ENCODE peak calls at places on chromosomes 2 and 18, in seven cellular contexts. I is mucosa of gallbladder; R is Kasumi-1; T is NCI-H1092 treated with DMSO at 0.1 percent for 48 hours; M is endodermal cell; K is stimulated activated CD4-positive, alpha-beta T cell treated with anti-CD3 and anti-CD28 coated beads, Interleukin-12 subunit alpha, Interleukin-12 subunit beta, amount 100 ng/mL, for 4 hours; D is LoVo. N is an unnamed sample.

GRCh38 chr2:165032559-165032958 is 77.2 kb upstream of the SLC38A11 start:
- DNase-seq in D (no peak), I (no peak), R (no peak), T (no peak), M (no peak), K (no peak), N (no peak)

GRCh38 chr2:72788756-72789155 is 37.1 kb downstream of the EXOC6B start:
- DNase-seq in K (no peak), D (no peak), R (no peak), M (no peak), T (no peak), I (no peak), N (no peak)

GRCh38 chr2:191020742-191021381 is 6.9 kb upstream of the STAT1 start:
- DNase-seq in R (peak), D (peak), I (peak), T (no peak), K (peak), M (no peak), N (peak)

GRCh38 chr2:165889158-165889557 is 64.4 kb downstream of the TTC21B start:
- DNase-seq in M (no peak), K (no peak), D (no peak), I (no peak), T (no peak), R (no peak), N (no peak)

GRCh38 chr18:63431180-63431579 is 8.9 kb upstream of the VPS4B start:
- DNase-seq in R (no peak), T (no peak), M (no peak), I (no peak), K (no peak), D (no peak), N (no peak)

GRCh38 chr2:216343221-216343985 is 28.9 kb downstream of the MARCHF4 start:
- DNase-seq in R (no peak), K (no peak), I (no peak), D (no peak), M (no peak), T (no peak), N (no peak)

GRCh38 chr2:148926291-148926961 is 51.4 kb downstream of the KIF5C start:
- DNase-seq in M (peak), T (peak), R (peak), D (no peak), K (peak), I (peak), N (peak)

GRCh38 chr2:133171396-133172004 is 396.8 kb downstream of the NCKAP5 start:
- DNase-seq in K (no peak), M (peak), I (no peak), R (peak), D (peak), T (peak), N (peak)

GRCh38 chr18:21241224-21242131 is 554 bp upstream of the GREB1L start:
- DNase-seq in M (peak), D (no peak), I (no peak), T (peak), R (no peak), K (no peak), N (no peak)

GRCh38 chr2:207160115-207160514 is 5.6 kb downstream of the KLF7 start:
- DNase-seq in D (no peak), R (no peak), T (no peak), K (no peak), M (no peak), I (no peak), N (no peak)

GRCh38 chr18:11154369-11154982 is 5.1 kb upstream of the PIEZO2 start:
- DNase-seq in D (peak), K (no peak), I (no peak), M (no peak), T (peak), R (peak), N (peak)

GRCh38 chr2:236001854-236002253 is 166.3 kb downstream of the GBX2 start:
- DNase-seq in I (no peak), T (no peak), D (no peak), K (no peak), M (no peak), R (no peak), N (no peak)

GRCh38 chr2:97858442-97858841 is 137.3 kb downstream of the TMEM131 start:
- DNase-seq in I (no peak), R (no peak), D (no peak), M (peak), K (no peak), T (no peak), N (no peak)

GRCh38 chr2:232636788-232637420 is 3.5 kb downstream of the EFHD1 start:
- DNase-seq in I (no peak), T (no peak), D (no peak), R (no peak), K (no peak), M (no peak), N (no peak)

GRCh38 chr2:20326163-20326780 is 24.4 kb downstream of the PUM2 start:
- DNase-seq in R (peak), I (peak), D (peak), M (peak), K (peak), T (peak), N (peak)

GRCh38 chr18:723541-723940 is 11.1 kb upstream of the ENOSF1 start:
- DNase-seq in I (no peak), T (no peak), M (no peak), D (no peak), K (no peak), R (no peak), N (no peak)

GRCh38 chr2:221747289-221747972 is 175.3 kb upstream of the EPHA4 start:
- DNase-seq in K (no peak), M (no peak), I (no peak), T (no peak), R (no peak), D (no peak), N (no peak)

GRCh38 chr2:46893231-46893943 is 22.2 kb downstream of the MCFD2 start:
- DNase-seq in K (no peak), I (no peak), D (no peak), T (no peak), R (no peak), M (no peak), N (no peak)

GRCh38 chr2:100427111-100427510 is 9.6 kb upstream of the CHST10 start:
- DNase-seq in R (no peak), M (no peak), I (no peak), D (no peak), K (no peak), T (no peak), N (no peak)

N was measured in HepG2.